ENCODE peak calls at places on chromosome 1, in ten cellular contexts. V is psoas muscle, J is AG04450, S is AG10803, F is dorsolateral prefrontal cortex, W is HFF-Myc, A is bronchial epithelial cell, M is endothelial cell of umbilical vein, K is heart left ventricle, Z is uterus. H is an unnamed sample.

GRCh38 chr1:207805841-207806421 is 54.1 kb downstream of the CD46 start:
- DNase-seq in V (peak; percentile 88), J (peak; percentile 85), S (peak; percentile 99), F (no peak), W (peak; percentile 90), A (peak; percentile 96), M (peak; percentile 87), K (peak; percentile 93), Z (peak; percentile 85), H (peak; percentile 82)

GRCh38 chr1:188237573-188238353 is 1409.0 kb downstream of the PLA2G4A start:
- DNase-seq in V (no peak), J (no peak), S (no peak), F (no peak), W (no peak), A (peak; percentile 63), M (peak; percentile 79), K (no peak), Z (no peak), H (no peak)

GRCh38 chr1:208205216-208206013 is 38.8 kb downstream of the PLXNA2 start:
- DNase-seq in V (no peak), J (no peak), S (no peak), F (no peak), W (no peak), A (no peak), M (no peak), K (no peak), Z (no peak), H (no peak)

GRCh38 chr1:24830680-24831272 is 85.5 kb downstream of the CLIC4 start:
- DNase-seq in V (no peak), J (peak; percentile 36), S (peak; percentile 69), F (no peak), W (peak; percentile 61), A (peak; percentile 80), M (peak; percentile 90), K (no peak), Z (no peak), H (no peak)

GRCh38 chr1:68828013-68828412 is 331.1 kb upstream of the DEPDC1 start:
- DNase-seq in V (no peak), J (no peak), S (no peak), F (no peak), W (no peak), A (no peak), M (no peak), K (no peak), Z (no peak), H (no peak)

GRCh38 chr1:236397173-236397759 is 3.2 kb downstream of the EDARADD start:
- DNase-seq in V (no peak), J (no peak), S (no peak), F (no peak), W (no peak), A (peak; percentile 37), M (no peak), K (no peak), Z (no peak), H (no peak)

GRCh38 chr1:85838238-85838637 is 130.0 kb upstream of the ZNHIT6 start:
- DNase-seq in V (no peak), J (no peak), S (no peak), F (no peak), W (no peak), A (no peak), M (no peak), K (no peak), Z (no peak), H (no peak)

GRCh38 chr1:209675567-209676154 is 449 bp downstream of the G0S2 start:
- DNase-seq in V (peak; percentile 41), J (no peak), S (peak; percentile 21), F (no peak), W (no peak), A (no peak), M (peak; percentile 41), K (peak; percentile 60), Z (peak; percentile 26), H (peak; percentile 86)

GRCh38 chr1:153733970-153734369 is 6.1 kb downstream of the INTS3 start:
- DNase-seq in V (no peak), J (no peak), S (no peak), F (no peak), W (no peak), A (no peak), M (no peak), K (no peak), Z (no peak), H (no peak)

GRCh38 chr1:97870574-97870973 is 50.3 kb downstream of the DPYD start:
- DNase-seq in V (no peak), J (no peak), S (no peak), F (no peak), W (no peak), A (no peak), M (no peak), K (no peak), Z (no peak), H (no peak)

GRCh38 chr1:55212349-55213028 is 2.7 kb downstream of the USP24 start:
- DNase-seq in V (no peak), J (no peak), S (no peak), F (no peak), W (no peak), A (peak; percentile 53), M (no peak), K (no peak), Z (no peak), H (no peak)

GRCh38 chr1:204439976-204440375 is 28.4 kb upstream of the PPP1R15B start:
- DNase-seq in V (no peak), J (no peak), S (no peak), F (no peak), W (no peak), A (no peak), M (no peak), K (no peak), Z (no peak), H (no peak)

GRCh38 chr1:41846595-41846994 is 72.1 kb downstream of the HIVEP3 start:
- DNase-seq in V (no peak), J (no peak), S (peak; percentile 65), F (no peak), W (no peak), A (peak; percentile 40), M (peak; percentile 13), K (no peak), Z (no peak), H (no peak)

GRCh38 chr1:8712413-8713229 is 104.8 kb downstream of the RERE start:
- DNase-seq in V (no peak), J (peak; percentile 87), S (peak; percentile 89), F (no peak), W (peak; percentile 73), A (peak; percentile 80), M (peak; percentile 96), K (no peak), Z (no peak), H (no peak)

GRCh38 chr1:20715406-20715805 is 2.4 kb downstream of the KIF17 start:
- DNase-seq in V (no peak), J (no peak), S (no peak), F (no peak), W (no peak), A (no peak), M (no peak), K (no peak), Z (no peak), H (no peak)
- H3K4me3 ChIP-seq in V (no peak overlapping the region), J (no peak overlapping the region), S (no peak overlapping the region), F (no peak overlapping the region), W (no peak overlapping the region), A (no peak overlapping the region), M (no peak overlapping the region), K (no peak overlapping the region), Z (no peak overlapping the region), H (no peak overlapping the region)

DNA sequence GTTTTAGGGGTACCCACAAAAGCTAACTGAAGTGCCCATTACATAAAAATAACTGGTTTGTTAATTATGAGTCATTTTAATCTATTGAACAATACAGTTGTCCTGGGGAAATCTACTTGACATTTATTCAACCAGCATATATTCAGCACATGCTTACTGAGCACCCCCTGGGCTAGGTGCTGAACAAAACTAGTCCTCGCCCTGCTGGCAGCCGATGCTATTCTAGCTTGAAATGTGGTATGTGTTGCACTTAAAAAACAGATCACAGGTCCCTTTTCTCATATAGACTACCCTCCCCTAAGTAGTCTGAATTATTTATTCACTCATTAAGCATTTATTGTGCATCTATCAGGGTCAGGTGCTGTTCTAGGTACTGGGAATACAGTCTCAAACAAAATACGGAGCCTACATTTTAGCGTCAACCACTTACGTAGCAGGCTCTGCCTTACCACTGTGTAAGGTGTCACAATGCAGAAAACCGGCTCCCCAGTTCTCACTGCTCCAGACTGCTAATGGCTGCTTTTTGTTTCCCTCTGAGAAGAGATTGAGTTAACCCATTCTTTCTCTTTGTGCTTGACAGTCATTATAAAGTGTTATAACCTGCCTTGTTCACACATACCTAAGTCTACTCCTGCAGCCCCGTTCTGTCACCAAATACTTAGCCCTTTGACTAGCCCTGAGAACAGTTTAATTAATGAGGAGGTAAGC is 57.1 kb downstream of the ADCY10 start:
- DNase-seq in V (no peak), J (no peak), S (no peak), F (no peak), W (no peak), A (no peak), M (no peak), K (no peak), Z (no peak), H (no peak)
- TF ChIP-seq CTCF in V (no peak), J (no peak), S (no peak), F (no peak), W (no peak), A (no peak), M (no peak), K (no peak), Z (no peak), H (no peak)

DNA sequence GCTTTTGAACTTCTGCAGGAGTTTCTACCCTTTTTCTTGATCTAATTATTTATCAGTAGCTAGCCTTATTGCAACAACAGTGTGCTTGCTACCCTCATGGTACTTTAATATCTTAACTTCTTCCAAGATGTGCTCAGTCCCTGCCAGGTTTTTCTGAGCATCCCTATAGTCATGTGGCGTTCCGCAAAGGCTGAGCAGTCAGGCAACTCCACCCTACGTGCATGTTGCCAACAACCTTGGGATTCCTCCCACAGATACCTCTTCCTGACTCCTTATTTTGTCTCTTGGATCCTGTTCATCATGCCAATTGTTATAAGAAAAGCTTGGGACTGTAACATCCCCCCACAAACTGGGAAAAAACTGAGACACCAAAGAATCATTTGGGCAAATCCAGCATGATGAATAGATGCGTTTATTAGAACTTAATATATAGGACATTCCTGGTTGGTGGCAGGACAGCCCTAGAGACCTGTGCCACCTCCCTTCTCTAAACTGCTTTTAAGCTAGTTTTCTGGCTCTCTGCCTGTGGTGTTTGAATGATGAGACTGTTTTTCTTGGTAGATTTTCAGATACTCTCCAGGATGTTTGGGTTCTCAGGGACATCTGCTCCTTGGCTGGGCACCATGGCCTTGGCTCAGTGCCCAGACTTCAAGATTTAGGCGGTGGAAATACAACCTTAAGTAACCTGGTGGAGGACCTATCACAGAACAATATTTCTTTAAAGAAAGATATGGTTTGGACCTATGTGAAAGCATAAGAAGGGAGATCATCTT is 27.1 kb upstream of the KCTD3 start:
- DNase-seq in V (no peak), J (no peak), S (peak; percentile 61), F (no peak), W (peak; percentile 32), A (no peak), M (peak; percentile 38), K (no peak), Z (no peak), H (no peak)
- H3K4me3 ChIP-seq in V (no peak overlapping the region), J (no peak overlapping the region), S (no peak overlapping the region), F (no peak overlapping the region), W (no peak overlapping the region), A (no peak overlapping the region), M (no peak overlapping the region), K (no peak overlapping the region), Z (no peak overlapping the region), H (no peak overlapping the region)

DNA sequence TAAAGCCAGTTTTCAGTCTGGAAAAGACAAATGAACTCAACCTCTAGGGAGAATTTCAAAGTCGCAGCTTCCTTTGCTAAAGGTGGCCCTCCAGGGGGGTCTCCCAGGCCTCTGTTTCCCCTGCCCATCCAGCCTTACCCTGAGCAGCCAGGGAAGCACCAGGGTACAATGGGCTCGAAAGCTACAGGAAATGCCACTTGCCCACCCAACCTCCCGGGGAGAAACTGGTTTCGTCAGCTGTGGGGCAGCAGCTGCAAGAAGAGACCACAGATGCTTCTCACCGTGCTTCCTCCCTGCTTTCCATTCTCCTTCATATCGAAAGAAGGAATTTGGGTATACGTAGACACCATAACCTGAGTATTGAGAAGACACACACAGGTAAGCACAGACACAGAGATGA is 1.7 kb downstream of the MORN1 start:
- DNase-seq in V (no peak), J (no peak), S (no peak), F (no peak), W (no peak), A (no peak), M (no peak), K (no peak), Z (no peak), H (no peak)
- TF ChIP-seq CTCF in V (no peak), J (no peak), S (no peak), F (no peak), W (no peak), A (no peak), M (no peak), K (no peak), Z (no peak), H (no peak)

H was measured in left lung.